ENCODE peak calls at places on chromosomes 12 and 14, in ten cellular contexts. M is GM10248; J is effector CD4-positive, alpha-beta T cell; Q is PC-9; S is amniotic stem cell; R is fibroblast of the aortic adventitia; O is right atrium auricular region; G is nephron progenitor cell; I is endothelial cell; Z is glutamatergic neuron. V is an unnamed sample.

GRCh38 chr12:175250-175649 is 38.7 kb downstream of the SLC6A12 start:
- DNase-seq in M (no peak), J (no peak), Q (no peak), S (no peak), R (no peak), O (no peak), G (no peak), I (no peak), Z (no peak), V (no peak)

GRCh38 chr12:108419949-108420348 is 80.8 kb upstream of the CMKLR1 start:
- DNase-seq in M (no peak), J (no peak), Q (no peak), S (no peak), R (no peak), O (no peak), G (no peak), I (no peak), Z (no peak), V (no peak)

GRCh38 chr12:112716099-112717093 is 75.2 kb upstream of the RPH3A start:
- DNase-seq in M (no peak), J (no peak), Q (no peak), S (no peak), R (no peak), O (no peak), G (peak), I (peak), Z (peak), V (no peak)

GRCh38 chr14:74893614-74894091 is 11.9 kb downstream of the DLST start:
- DNase-seq in M (no peak), J (no peak), Q (no peak), S (no peak), R (no peak), O (no peak), G (no peak), I (no peak), Z (no peak), V (no peak)

GRCh38 chr12:75665216-75665615 is 153.8 kb upstream of the KRR1 start:
- DNase-seq in M (no peak), J (no peak), Q (no peak), S (no peak), R (no peak), O (no peak), G (no peak), I (no peak), Z (no peak), V (no peak)

GRCh38 chr12:122116707-122117535 is 38.4 kb downstream of the MLXIP start:
- DNase-seq in M (no peak), J (no peak), Q (no peak), S (no peak), R (no peak), O (no peak), G (no peak), I (no peak), Z (no peak), V (no peak)

GRCh38 chr12:132138941-132139871 is 4.9 kb downstream of the DDX51 start:
- DNase-seq in M (no peak), J (no peak), Q (no peak), S (no peak), R (no peak), O (no peak), G (no peak), I (no peak), Z (no peak), V (no peak)

GRCh38 chr12:111428728-111429175 is 23.0 kb downstream of the SH2B3 start:
- DNase-seq in M (no peak), J (no peak), Q (no peak), S (no peak), R (no peak), O (no peak), G (no peak), I (peak), Z (no peak), V (no peak)

GRCh38 chr12:684416-684815 is 21.2 kb upstream of the NINJ2 start:
- DNase-seq in M (no peak), J (no peak), Q (no peak), S (no peak), R (no peak), O (no peak), G (no peak), I (no peak), Z (no peak), V (no peak)

GRCh38 chr12:5140190-5140589 is 96.5 kb downstream of the KCNA5 start:
- DNase-seq in M (no peak), J (no peak), Q (no peak), S (no peak), R (no peak), O (no peak), G (no peak), I (no peak), Z (no peak), V (no peak)

GRCh38 chr14:104171029-104171697 is 32.8 kb downstream of the KIF26A start:
- DNase-seq in M (no peak), J (no peak), Q (peak), S (no peak), R (no peak), O (no peak), G (peak), I (no peak), Z (no peak), V (no peak)

GRCh38 chr14:24179961-24180726 is 8.3 kb downstream of the REC8 start:
- DNase-seq in M (no peak), J (no peak), Q (no peak), S (peak), R (peak), O (peak), G (no peak), I (no peak), Z (no peak), V (no peak)

GRCh38 chr12:116773276-116773731 is 35.2 kb downstream of the RNFT2 start:
- DNase-seq in M (no peak), J (no peak), Q (no peak), S (no peak), R (peak), O (no peak), G (no peak), I (peak), Z (no peak), V (no peak)

GRCh38 chr12:109387425-109388166 is 39.9 kb downstream of the MYO1H start:
- DNase-seq in M (peak), J (no peak), Q (peak), S (no peak), R (peak), O (no peak), G (no peak), I (peak), Z (no peak), V (no peak)

GRCh38 chr12:6086316-6086715 is 38.2 kb downstream of the VWF start:
- DNase-seq in M (no peak), J (no peak), Q (no peak), S (no peak), R (no peak), O (no peak), G (no peak), I (no peak), Z (no peak), V (no peak)

GRCh38 chr12:53120685-53121525 is 17.6 kb downstream of the SOAT2 start:
- DNase-seq in M (peak), J (no peak), Q (no peak), S (no peak), R (no peak), O (no peak), G (no peak), I (no peak), Z (no peak), V (no peak)

GRCh38 chr12:71782007-71782406 is 27.3 kb downstream of the RAB21 start:
- DNase-seq in M (peak), J (no peak), Q (no peak), S (no peak), R (no peak), O (no peak), G (no peak), I (no peak), Z (no peak), V (no peak)

GRCh38 chr12:100279612-100280244 is 12.8 kb downstream of the SCYL2 start:
- DNase-seq in M (no peak), J (no peak), Q (no peak), S (no peak), R (no peak), O (no peak), G (no peak), I (no peak), Z (no peak), V (no peak)

GRCh38 chr14:80403036-80403435 is 191.7 kb upstream of the DIO2 start:
- DNase-seq in M (no peak), J (no peak), Q (no peak), S (no peak), R (no peak), O (no peak), G (no peak), I (no peak), Z (no peak), V (no peak)

GRCh38 chr14:22472935-22473854 is 115.8 kb downstream of the DAD1 start:
- DNase-seq in M (peak), J (no peak), Q (no peak), S (no peak), R (peak), O (no peak), G (peak), I (peak), Z (no peak), V (no peak)

GRCh38 chr14:65170768-65171251 is 68.5 kb upstream of the MAX start:
- DNase-seq in M (no peak), J (peak), Q (no peak), S (peak), R (peak), O (no peak), G (peak), I (peak), Z (peak), V (peak)

GRCh38 chr12:120196363-120196762 is 1.8 kb upstream of the GCN1 start:
- DNase-seq in M (no peak), J (no peak), Q (peak), S (no peak), R (peak), O (no peak), G (no peak), I (no peak), Z (no peak), V (no peak)

GRCh38 chr14:72075649-72076334 is 143.6 kb downstream of the RGS6 start:
- DNase-seq in M (no peak), J (no peak), Q (no peak), S (no peak), R (no peak), O (no peak), G (no peak), I (no peak), Z (no peak), V (no peak)

GRCh38 chr14:29738950-29739349 is 188.7 kb downstream of the PRKD1 start:
- DNase-seq in M (no peak), J (no peak), Q (no peak), S (no peak), R (no peak), O (no peak), G (no peak), I (no peak), Z (no peak), V (no peak)

GRCh38 chr12:71216725-71217579 is 59.2 kb upstream of the TSPAN8 start:
- DNase-seq in M (no peak), J (no peak), Q (peak), S (no peak), R (peak), O (no peak), G (no peak), I (peak), Z (peak), V (no peak)

GRCh38 chr12:107560194-107560905 is 125.2 kb upstream of the PWP1 start:
- DNase-seq in M (no peak), J (no peak), Q (no peak), S (no peak), R (no peak), O (no peak), G (no peak), I (peak), Z (no peak), V (no peak)

GRCh38 chr14:91094772-91095171 is 19.1 kb upstream of the DGLUCY start:
- DNase-seq in M (no peak), J (no peak), Q (no peak), S (no peak), R (no peak), O (no peak), G (no peak), I (no peak), Z (no peak), V (no peak)

GRCh38 chr12:105523164-105524057 is 192.9 kb downstream of the C12orf75 start:
- DNase-seq in M (no peak), J (no peak), Q (no peak), S (peak), R (peak), O (peak), G (peak), I (no peak), Z (peak), V (no peak)

GRCh38 chr12:44286821-44287220 is 450.9 kb downstream of the TMEM117 start:
- DNase-seq in M (no peak), J (no peak), Q (no peak), S (no peak), R (no peak), O (no peak), G (no peak), I (no peak), Z (no peak), V (no peak)

GRCh38 chr14:64503434-64504309 is at the start of gene ZBTB25:
- DNase-seq in M (peak), J (peak), Q (peak), S (peak), R (peak), O (peak), G (peak), I (peak), Z (peak), V (peak)

GRCh38 chr12:26056335-26056734 is 68.5 kb downstream of the BHLHE41 start:
- DNase-seq in M (no peak), J (no peak), Q (peak), S (no peak), R (peak), O (no peak), G (no peak), I (no peak), Z (no peak), V (no peak)